ENCODE peak calls at places on chromosome 13, in ten cellular contexts. One of them, this sample, is unnamed.

GRCh38 chr13:50690020-50690419 is 153.5 kb downstream of the DLEU7 start:
- DNase-seq in cardiac fibroblast: no peak
- DNase-seq in Peyer's patch: no peak
- DNase-seq in cardiac muscle cell: no peak
- DNase-seq in progenitor cell of endocrine pancreas: no peak
- DNase-seq in fibroblast of lung: no peak
- DNase-seq in CD4-positive, alpha-beta T cell: no peak
- DNase-seq in esophagus squamous epithelium: no peak
- DNase-seq in nephron progenitor cell: no peak
- DNase-seq in mammary epithelial cell: no peak
- DNase-seq in this sample: no peak

GRCh38 chr13:43797869-43798268 is 11.1 kb upstream of the ENOX1 start:
- DNase-seq in cardiac fibroblast: peak; percentile 36
- DNase-seq in Peyer's patch: no peak
- DNase-seq in cardiac muscle cell: peak; percentile 50
- DNase-seq in progenitor cell of endocrine pancreas: no peak
- DNase-seq in fibroblast of lung: peak; percentile 38
- DNase-seq in CD4-positive, alpha-beta T cell: no peak
- DNase-seq in esophagus squamous epithelium: no peak
- DNase-seq in nephron progenitor cell: no peak
- DNase-seq in mammary epithelial cell: no peak
- DNase-seq in this sample: no peak

GRCh38 chr13:112983042-112983305 is 14.0 kb downstream of the MCF2L start:
- DNase-seq in cardiac fibroblast: no peak
- DNase-seq in Peyer's patch: no peak
- DNase-seq in cardiac muscle cell: no peak
- DNase-seq in progenitor cell of endocrine pancreas: no peak
- DNase-seq in fibroblast of lung: no peak
- DNase-seq in CD4-positive, alpha-beta T cell: no peak
- DNase-seq in esophagus squamous epithelium: no peak
- DNase-seq in nephron progenitor cell: no peak
- DNase-seq in mammary epithelial cell: no peak
- DNase-seq in this sample: no peak

GRCh38 chr13:44004881-44005280 is 125.2 kb downstream of the LACC1 start:
- DNase-seq in cardiac fibroblast: peak; percentile 70
- DNase-seq in Peyer's patch: no peak
- DNase-seq in cardiac muscle cell: peak; percentile 56
- DNase-seq in progenitor cell of endocrine pancreas: no peak
- DNase-seq in fibroblast of lung: peak; percentile 38
- DNase-seq in CD4-positive, alpha-beta T cell: no peak
- DNase-seq in esophagus squamous epithelium: no peak
- DNase-seq in nephron progenitor cell: no peak
- DNase-seq in mammary epithelial cell: peak; percentile 75
- DNase-seq in this sample: no peak

GRCh38 chr13:90696254-90696653 is 651.2 kb upstream of the MIR17HG start:
- DNase-seq in cardiac fibroblast: peak; percentile 87
- DNase-seq in Peyer's patch: no peak
- DNase-seq in cardiac muscle cell: peak; percentile 75
- DNase-seq in progenitor cell of endocrine pancreas: no peak
- DNase-seq in fibroblast of lung: no peak
- DNase-seq in CD4-positive, alpha-beta T cell: no peak
- DNase-seq in esophagus squamous epithelium: no peak
- DNase-seq in nephron progenitor cell: no peak
- DNase-seq in mammary epithelial cell: peak; percentile 76
- DNase-seq in this sample: no peak

GRCh38 chr13:114263590-114263989 is 17.8 kb upstream of the UPF3A start:
- DNase-seq in cardiac fibroblast: no peak
- DNase-seq in Peyer's patch: no peak
- DNase-seq in cardiac muscle cell: no peak
- DNase-seq in progenitor cell of endocrine pancreas: no peak
- DNase-seq in fibroblast of lung: no peak
- DNase-seq in CD4-positive, alpha-beta T cell: no peak
- DNase-seq in esophagus squamous epithelium: no peak
- DNase-seq in nephron progenitor cell: no peak
- DNase-seq in mammary epithelial cell: no peak
- DNase-seq in this sample: no peak

GRCh38 chr13:51832471-51833152 is 12.4 kb downstream of the TMEM272 start:
- DNase-seq in cardiac fibroblast: peak; percentile 36
- DNase-seq in Peyer's patch: peak; percentile 56
- DNase-seq in cardiac muscle cell: peak; percentile 63
- DNase-seq in progenitor cell of endocrine pancreas: no peak
- DNase-seq in fibroblast of lung: peak; percentile 28
- DNase-seq in CD4-positive, alpha-beta T cell: peak; percentile 45
- DNase-seq in esophagus squamous epithelium: no peak
- DNase-seq in nephron progenitor cell: no peak
- DNase-seq in mammary epithelial cell: no peak
- DNase-seq in this sample: no peak

GRCh38 chr13:39016789-39017188 is 21.1 kb downstream of the PROSER1 start:
- DNase-seq in cardiac fibroblast: peak; percentile 45
- DNase-seq in Peyer's patch: no peak
- DNase-seq in cardiac muscle cell: peak; percentile 51
- DNase-seq in progenitor cell of endocrine pancreas: no peak
- DNase-seq in fibroblast of lung: peak; percentile 32
- DNase-seq in CD4-positive, alpha-beta T cell: no peak
- DNase-seq in esophagus squamous epithelium: no peak
- DNase-seq in nephron progenitor cell: peak; percentile 5
- DNase-seq in mammary epithelial cell: peak; percentile 37
- DNase-seq in this sample: no peak

GRCh38 chr13:76791290-76791664 is 94.9 kb downstream of the KCTD12 start:
- DNase-seq in cardiac fibroblast: peak; percentile 36
- DNase-seq in Peyer's patch: no peak
- DNase-seq in cardiac muscle cell: peak; percentile 38
- DNase-seq in progenitor cell of endocrine pancreas: no peak
- DNase-seq in fibroblast of lung: no peak
- DNase-seq in CD4-positive, alpha-beta T cell: no peak
- DNase-seq in esophagus squamous epithelium: no peak
- DNase-seq in nephron progenitor cell: no peak
- DNase-seq in mammary epithelial cell: peak; percentile 13
- DNase-seq in this sample: no peak

GRCh38 chr13:113458218-113459065 is 5.2 kb upstream of the ADPRHL1 start:
- DNase-seq in cardiac fibroblast: no peak
- DNase-seq in Peyer's patch: no peak
- DNase-seq in cardiac muscle cell: peak; percentile 18
- DNase-seq in progenitor cell of endocrine pancreas: no peak
- DNase-seq in fibroblast of lung: peak; percentile 72
- DNase-seq in CD4-positive, alpha-beta T cell: no peak
- DNase-seq in esophagus squamous epithelium: no peak
- DNase-seq in nephron progenitor cell: peak; percentile 46
- DNase-seq in mammary epithelial cell: no peak
- DNase-seq in this sample: no peak

GRCh38 chr13:105979586-105979985 is 555.9 kb downstream of the EFNB2 start:
- DNase-seq in cardiac fibroblast: peak; percentile 17
- DNase-seq in Peyer's patch: no peak
- DNase-seq in cardiac muscle cell: peak; percentile 33
- DNase-seq in progenitor cell of endocrine pancreas: no peak
- DNase-seq in fibroblast of lung: no peak
- DNase-seq in CD4-positive, alpha-beta T cell: no peak
- DNase-seq in esophagus squamous epithelium: no peak
- DNase-seq in nephron progenitor cell: peak; percentile 8
- DNase-seq in mammary epithelial cell: peak; percentile 85
- DNase-seq in this sample: no peak

GRCh38 chr13:65497265-65497664 is 1732.9 kb downstream of the PCDH9 start:
- DNase-seq in cardiac fibroblast: peak; percentile 47
- DNase-seq in Peyer's patch: no peak
- DNase-seq in cardiac muscle cell: no peak
- DNase-seq in progenitor cell of endocrine pancreas: no peak
- DNase-seq in fibroblast of lung: no peak
- DNase-seq in CD4-positive, alpha-beta T cell: no peak
- DNase-seq in esophagus squamous epithelium: no peak
- DNase-seq in nephron progenitor cell: no peak
- DNase-seq in mammary epithelial cell: no peak
- DNase-seq in this sample: no peak

GRCh38 chr13:50382511-50382910 is 367.3 kb downstream of the KCNRG start:
- DNase-seq in cardiac fibroblast: no peak
- DNase-seq in Peyer's patch: no peak
- DNase-seq in cardiac muscle cell: no peak
- DNase-seq in progenitor cell of endocrine pancreas: no peak
- DNase-seq in fibroblast of lung: no peak
- DNase-seq in CD4-positive, alpha-beta T cell: no peak
- DNase-seq in esophagus squamous epithelium: no peak
- DNase-seq in nephron progenitor cell: no peak
- DNase-seq in mammary epithelial cell: no peak
- DNase-seq in this sample: no peak

GRCh38 chr13:98944336-98944735 is 33.5 kb downstream of the DOCK9 start:
- DNase-seq in cardiac fibroblast: no peak
- DNase-seq in Peyer's patch: no peak
- DNase-seq in cardiac muscle cell: no peak
- DNase-seq in progenitor cell of endocrine pancreas: no peak
- DNase-seq in fibroblast of lung: peak; percentile 33
- DNase-seq in CD4-positive, alpha-beta T cell: no peak
- DNase-seq in esophagus squamous epithelium: no peak
- DNase-seq in nephron progenitor cell: no peak
- DNase-seq in mammary epithelial cell: peak; percentile 18
- DNase-seq in this sample: no peak
- TF ChIP-seq CTCF in cardiac fibroblast: no peak
- TF ChIP-seq CTCF in Peyer's patch: no peak
- TF ChIP-seq CTCF in cardiac muscle cell: no peak
- TF ChIP-seq CTCF in progenitor cell of endocrine pancreas: no peak
- TF ChIP-seq CTCF in fibroblast of lung: no peak
- TF ChIP-seq CTCF in CD4-positive, alpha-beta T cell: no peak
- TF ChIP-seq CTCF in esophagus squamous epithelium: no peak
- TF ChIP-seq CTCF in nephron progenitor cell: no peak
- TF ChIP-seq CTCF in mammary epithelial cell: no peak
- TF ChIP-seq CTCF in this sample: no peak

GRCh38 chr13:60654405-60654804 is 257.4 kb downstream of the TDRD3 start:
- DNase-seq in cardiac fibroblast: peak; percentile 41
- DNase-seq in Peyer's patch: no peak
- DNase-seq in cardiac muscle cell: peak; percentile 36
- DNase-seq in progenitor cell of endocrine pancreas: no peak
- DNase-seq in fibroblast of lung: peak; percentile 3
- DNase-seq in CD4-positive, alpha-beta T cell: no peak
- DNase-seq in esophagus squamous epithelium: no peak
- DNase-seq in nephron progenitor cell: peak; percentile 12
- DNase-seq in mammary epithelial cell: no peak
- DNase-seq in this sample: no peak
- TF ChIP-seq CTCF in cardiac fibroblast: peak; percentile 66
- TF ChIP-seq CTCF in Peyer's patch: peak; percentile 36
- TF ChIP-seq CTCF in cardiac muscle cell: peak; percentile 56
- TF ChIP-seq CTCF in progenitor cell of endocrine pancreas: peak; percentile 52
- TF ChIP-seq CTCF in fibroblast of lung: peak; percentile 32
- TF ChIP-seq CTCF in CD4-positive, alpha-beta T cell: no peak
- TF ChIP-seq CTCF in esophagus squamous epithelium: no peak
- TF ChIP-seq CTCF in nephron progenitor cell: peak; percentile 27
- TF ChIP-seq CTCF in mammary epithelial cell: peak; percentile 50
- TF ChIP-seq CTCF in this sample: no peak

GRCh38 chr13:30026909-30027308 is 176.5 kb upstream of the UBL3 start:
- DNase-seq in cardiac fibroblast: no peak
- DNase-seq in Peyer's patch: no peak
- DNase-seq in cardiac muscle cell: no peak
- DNase-seq in progenitor cell of endocrine pancreas: no peak
- DNase-seq in fibroblast of lung: no peak
- DNase-seq in CD4-positive, alpha-beta T cell: no peak
- DNase-seq in esophagus squamous epithelium: no peak
- DNase-seq in nephron progenitor cell: no peak
- DNase-seq in mammary epithelial cell: no peak
- DNase-seq in this sample: no peak
- TF ChIP-seq CTCF in cardiac fibroblast: no peak
- TF ChIP-seq CTCF in Peyer's patch: no peak
- TF ChIP-seq CTCF in cardiac muscle cell: no peak
- TF ChIP-seq CTCF in progenitor cell of endocrine pancreas: no peak
- TF ChIP-seq CTCF in fibroblast of lung: no peak
- TF ChIP-seq CTCF in CD4-positive, alpha-beta T cell: no peak
- TF ChIP-seq CTCF in esophagus squamous epithelium: no peak
- TF ChIP-seq CTCF in nephron progenitor cell: no peak
- TF ChIP-seq CTCF in mammary epithelial cell: no peak
- TF ChIP-seq CTCF in this sample: no peak

GRCh38 chr13:21058361-21058760 is 3.0 kb downstream of the LATS2 start:
- DNase-seq in cardiac fibroblast: peak; percentile 38
- DNase-seq in Peyer's patch: no peak
- DNase-seq in cardiac muscle cell: peak; percentile 49
- DNase-seq in progenitor cell of endocrine pancreas: no peak
- DNase-seq in fibroblast of lung: peak; percentile 51
- DNase-seq in CD4-positive, alpha-beta T cell: no peak
- DNase-seq in esophagus squamous epithelium: no peak
- DNase-seq in nephron progenitor cell: no peak
- DNase-seq in mammary epithelial cell: peak; percentile 13
- DNase-seq in this sample: no peak

GRCh38 chr13:21063031-21063430 is 1.6 kb upstream of the LATS2 start:
- DNase-seq in cardiac fibroblast: no peak
- DNase-seq in Peyer's patch: no peak
- DNase-seq in cardiac muscle cell: no peak
- DNase-seq in progenitor cell of endocrine pancreas: no peak
- DNase-seq in fibroblast of lung: no peak
- DNase-seq in CD4-positive, alpha-beta T cell: no peak
- DNase-seq in esophagus squamous epithelium: no peak
- DNase-seq in nephron progenitor cell: no peak
- DNase-seq in mammary epithelial cell: no peak
- DNase-seq in this sample: no peak

GRCh38 chr13:21060827-21061076 is 634 bp downstream of the LATS2 start:
- DNase-seq in cardiac fibroblast: no peak
- DNase-seq in Peyer's patch: no peak
- DNase-seq in cardiac muscle cell: no peak
- DNase-seq in progenitor cell of endocrine pancreas: peak; percentile 23
- DNase-seq in fibroblast of lung: no peak
- DNase-seq in CD4-positive, alpha-beta T cell: no peak
- DNase-seq in esophagus squamous epithelium: no peak
- DNase-seq in nephron progenitor cell: peak; percentile 67
- DNase-seq in mammary epithelial cell: no peak
- DNase-seq in this sample: no peak

GRCh38 chr13:21060063-21060826 is 1.1 kb downstream of the LATS2 start:
- DNase-seq in cardiac fibroblast: peak; percentile 60
- DNase-seq in Peyer's patch: no peak
- DNase-seq in cardiac muscle cell: peak; percentile 63
- DNase-seq in progenitor cell of endocrine pancreas: peak; percentile 39
- DNase-seq in fibroblast of lung: no peak
- DNase-seq in CD4-positive, alpha-beta T cell: no peak
- DNase-seq in esophagus squamous epithelium: no peak
- DNase-seq in nephron progenitor cell: peak; percentile 63
- DNase-seq in mammary epithelial cell: peak; percentile 34
- DNase-seq in this sample: peak; percentile 36

DNA sequence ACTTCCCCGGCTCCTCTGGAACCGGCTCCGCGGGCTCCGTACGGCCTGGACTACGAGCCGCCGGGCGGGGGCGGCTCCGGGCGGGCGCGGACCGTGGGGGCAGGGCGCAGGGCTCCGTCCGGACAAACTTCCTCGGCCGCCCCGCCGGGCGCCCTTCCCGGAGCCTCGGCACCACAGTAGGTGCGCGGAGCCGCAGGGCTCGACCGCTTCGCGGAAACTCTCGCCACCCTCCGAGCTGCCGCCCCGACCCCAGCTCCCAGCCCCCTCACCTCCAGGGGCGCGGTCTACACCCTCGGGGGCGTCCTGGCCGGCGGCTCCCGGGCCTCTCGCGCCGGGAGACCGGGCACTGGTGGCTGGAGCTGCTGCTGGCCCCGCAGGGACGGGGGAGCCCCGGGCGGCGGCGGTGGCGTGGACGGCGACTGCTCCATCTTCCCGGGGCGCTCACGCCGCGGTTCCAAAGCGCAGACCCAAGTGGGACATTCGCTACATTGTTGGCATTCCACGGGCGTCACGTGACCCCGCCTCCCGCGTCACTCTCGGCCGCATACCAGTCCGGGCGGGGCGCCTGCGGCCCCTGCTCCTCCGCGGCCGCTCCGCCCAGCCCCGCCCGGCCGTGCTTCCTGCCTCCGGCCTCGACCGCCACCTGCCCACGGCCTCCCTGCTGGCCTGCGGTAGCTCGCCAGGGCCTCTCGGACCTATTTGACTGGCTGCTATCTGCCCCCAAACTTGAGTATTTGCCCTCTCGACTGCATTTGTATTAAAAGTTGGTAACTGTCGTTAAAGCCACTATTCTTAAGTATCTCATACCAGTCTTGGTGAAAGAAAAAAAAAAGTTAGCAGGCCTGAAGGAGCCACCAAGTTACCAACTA is at the start of gene LATS2:
- DNase-seq in cardiac fibroblast: peak; percentile 94
- DNase-seq in Peyer's patch: peak; percentile 79
- DNase-seq in cardiac muscle cell: peak; percentile 98
- DNase-seq in progenitor cell of endocrine pancreas: peak; percentile 94
- DNase-seq in fibroblast of lung: peak; percentile 92
- DNase-seq in CD4-positive, alpha-beta T cell: peak; percentile 24
- DNase-seq in esophagus squamous epithelium: peak; percentile 53
- DNase-seq in nephron progenitor cell: peak; percentile 98
- DNase-seq in mammary epithelial cell: peak; percentile 87
- DNase-seq in this sample: peak; percentile 97
- TF ChIP-seq CTCF in cardiac fibroblast: no peak
- TF ChIP-seq CTCF in Peyer's patch: peak; percentile 9
- TF ChIP-seq CTCF in cardiac muscle cell: peak; percentile 29
- TF ChIP-seq CTCF in progenitor cell of endocrine pancreas: peak; percentile 9
- TF ChIP-seq CTCF in fibroblast of lung: peak; percentile 18
- TF ChIP-seq CTCF in CD4-positive, alpha-beta T cell: no peak
- TF ChIP-seq CTCF in esophagus squamous epithelium: peak; percentile 51
- TF ChIP-seq CTCF in nephron progenitor cell: no peak
- TF ChIP-seq CTCF in mammary epithelial cell: no peak
- TF ChIP-seq CTCF in this sample: no peak

This sample was measured in mesothelial cell of epicardium.